ENCODE peak calls at places on chromosomes 6 and 20, in seven cellular contexts. G is A549; S is heart left ventricle; A is thyroid gland; W is CD8-positive, alpha-beta T cell; X is cardiac fibroblast; D is spleen. B is an unnamed sample.
A peak's percentile ranks its signal among the peaks of the same experiment; 100 is the strongest.

GRCh38 chr6:19303381-19303780 is 533.8 kb upstream of the ID4 start:
- DNase-seq in X (no peak), D (no peak), G (no peak), S (no peak), W (no peak), A (peak; percentile 47), B (peak; percentile 4)

GRCh38 chr6:140979642-140980091 is 1153.1 kb upstream of the GJE1 start:
- DNase-seq in S (peak; percentile 35), X (peak; percentile 97), D (no peak), A (peak; percentile 81), G (no peak), W (no peak), B (peak; percentile 85)

GRCh38 chr6:169738972-169739529 is 12.3 kb downstream of the DYNLT2 start:
- DNase-seq in A (peak; percentile 20), X (no peak), G (no peak), S (no peak), W (no peak), D (no peak), B (no peak)

GRCh38 chr6:143097224-143097795 is 36.6 kb downstream of the AIG1 start:
- DNase-seq in S (no peak), D (no peak), G (no peak), W (no peak), A (no peak), X (no peak), B (no peak)

GRCh38 chr6:162773996-162774395 is 46.2 kb downstream of the PACRG start:
- DNase-seq in S (no peak), W (no peak), A (no peak), X (no peak), D (no peak), G (no peak), B (no peak)

GRCh38 chr6:133368664-133369063 is 127.5 kb downstream of the EYA4 start:
- DNase-seq in A (no peak), G (peak; percentile 53), S (peak; percentile 25), D (no peak), W (no peak), X (no peak), B (no peak)

GRCh38 chr6:161835426-161836029 is 561.7 kb upstream of the AGPAT4 start:
- DNase-seq in X (peak; percentile 1), G (no peak), A (no peak), W (no peak), D (no peak), S (no peak), B (no peak)

GRCh38 chr20:34364013-34364382 is 925 bp downstream of the ITCH start:
- DNase-seq in D (no peak), S (no peak), G (peak; percentile 48), A (peak; percentile 29), X (peak; percentile 66), W (no peak), B (peak; percentile 56)

GRCh38 chr6:113594726-113595125 is 262.4 kb upstream of the MARCKS start:
- DNase-seq in S (no peak), A (no peak), X (no peak), D (no peak), W (no peak), G (peak; percentile 11), B (no peak)
- TF ChIP-seq CTCF in S (no peak), A (no peak), X (no peak), D (no peak), W (no peak), G (no peak), B (no peak)

DNA sequence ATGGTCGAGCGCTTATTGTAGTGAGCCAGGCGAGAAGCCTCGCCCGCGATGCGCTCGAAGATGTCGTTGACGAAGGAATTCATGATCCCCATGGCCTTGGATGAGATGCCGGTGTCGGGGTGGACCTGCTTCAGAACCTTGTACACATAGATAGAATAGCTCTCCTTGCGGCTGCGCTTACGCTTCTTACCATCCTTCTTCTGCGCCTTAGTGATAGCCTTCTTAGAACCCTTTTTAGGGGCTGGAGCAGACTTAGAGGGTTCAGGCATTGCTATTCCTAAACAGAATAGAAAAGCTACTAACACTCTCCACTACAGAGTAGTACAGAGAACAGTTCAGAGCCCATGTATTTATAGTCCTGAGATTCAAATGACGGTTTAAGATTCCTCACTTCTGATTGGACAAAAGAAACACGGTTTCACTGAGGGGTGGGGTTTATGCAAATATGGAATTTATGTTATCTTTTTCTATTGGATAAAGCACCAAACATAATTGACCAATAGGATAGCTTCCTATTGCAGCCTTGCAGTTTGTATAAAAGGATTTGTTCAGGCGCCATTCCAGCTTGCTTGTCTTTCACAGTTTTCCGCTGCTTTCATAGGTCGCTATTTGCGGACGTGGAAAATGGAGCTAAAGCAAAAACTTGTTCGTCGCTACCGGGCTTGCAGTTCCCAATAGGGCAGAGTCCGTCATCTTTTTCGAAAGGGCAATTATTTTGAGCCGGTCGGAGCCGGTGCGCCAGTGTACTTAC is 43.7 kb upstream of the HFE start:
- DNase-seq in S (peak; percentile 76), D (peak; percentile 89), A (peak; percentile 76), W (peak; percentile 62), X (peak; percentile 99), G (peak; percentile 91), B (peak; percentile 99)
- H3K4me3 ChIP-seq in S (peak overlapping the region; percentile 56), D (peak overlapping the region; percentile 69), A (peak overlapping the region; percentile 40), W (peak overlapping the region; percentile 76), X (peak overlapping the region; percentile 38), G (peak overlapping the region; percentile 34), B (peak overlapping the region; percentile 51)

GRCh38 chr6:56775498-56776166 is 132.9 kb upstream of the DST start:
- DNase-seq in S (no peak), W (no peak), G (no peak), A (no peak), D (no peak), X (no peak), B (no peak)

GRCh38 chr6:56771189-56771588 is 128.5 kb upstream of the DST start:
- DNase-seq in A (no peak), S (no peak), X (no peak), W (no peak), D (no peak), G (no peak), B (no peak)

GRCh38 chr6:56771929-56772607 is 129.4 kb upstream of the DST start:
- DNase-seq in W (no peak), A (no peak), X (no peak), S (no peak), G (no peak), D (no peak), B (no peak)

GRCh38 chr6:56770011-56770520 is 127.4 kb upstream of the DST start:
- DNase-seq in G (no peak), S (no peak), W (no peak), A (no peak), D (no peak), X (no peak), B (no peak)

GRCh38 chr6:56772737-56773184 is 130.1 kb upstream of the DST start:
- DNase-seq in D (no peak), X (peak; percentile 80), G (peak; percentile 51), S (peak; percentile 66), W (no peak), A (peak; percentile 83), B (peak; percentile 88)
- TF ChIP-seq CTCF in D (no peak), X (no peak), G (no peak), S (no peak), W (no peak), A (peak; percentile 7), B (no peak)

GRCh38 chr20:62772994-62773858 is 23.0 kb upstream of the MRGBP start:
- DNase-seq in S (peak; percentile 16), A (peak; percentile 81), G (no peak), W (no peak), D (peak; percentile 52), X (no peak), B (no peak)
- H3K4me3 ChIP-seq in S (no peak overlapping the region), A (no peak overlapping the region), G (no peak overlapping the region), W (no peak overlapping the region), D (no peak overlapping the region), X (no peak overlapping the region), B (no peak overlapping the region)

GRCh38 chr6:31791324-31792089 is 4.0 kb downstream of the VARS1 start:
- DNase-seq in S (no peak), A (peak; percentile 44), G (peak; percentile 33), W (peak; percentile 40), D (no peak), X (peak; percentile 54), B (peak; percentile 56)
- TF ChIP-seq CTCF in S (peak; percentile 48), A (peak; percentile 65), G (peak; percentile 49), W (peak; percentile 65), D (no peak), X (peak; percentile 68), B (peak; percentile 72)

GRCh38 chr6:107793193-107793592 is 30.9 kb downstream of the SCML4 start:
- DNase-seq in W (no peak), G (no peak), A (no peak), S (no peak), D (no peak), X (no peak), B (no peak)

GRCh38 chr6:107789361-107789760 is 34.8 kb downstream of the SCML4 start:
- DNase-seq in X (no peak), A (no peak), S (no peak), W (no peak), G (no peak), D (no peak), B (no peak)

GRCh38 chr6:107800564-107801164 is 23.4 kb downstream of the SCML4 start:
- DNase-seq in A (no peak), D (no peak), S (no peak), W (no peak), G (no peak), X (no peak), B (no peak)

GRCh38 chr6:107794771-107795170 is 29.3 kb downstream of the SCML4 start:
- DNase-seq in W (no peak), A (no peak), D (no peak), S (no peak), G (no peak), X (no peak), B (no peak)
- H3K4me3 ChIP-seq in W (no peak overlapping the region), A (no peak overlapping the region), D (no peak overlapping the region), S (no peak overlapping the region), G (no peak overlapping the region), X (no peak overlapping the region), B (no peak overlapping the region)

B was measured in fibroblast of mammary gland.